ENCODE peak calls at places on chromosomes 16 and 17, in eight cellular contexts. One of them, this sample, is unnamed.

GRCh38 chr17:28551421-28552186 is 820 bp downstream of the UNC119 start:
- DNase-seq in endothelial cell: no peak
- DNase-seq in mesothelial cell of epicardium: no peak
- DNase-seq in MM.1S: no peak
- DNase-seq in mucosa of descending colon: no peak
- DNase-seq in left ventricle myocardium inferior: no peak
- DNase-seq in HCT116: no peak
- DNase-seq in psoas muscle: no peak
- DNase-seq in this sample: no peak

GRCh38 chr16:51759999-51760398 is 608.9 kb upstream of the SALL1 start:
- DNase-seq in endothelial cell: no peak
- DNase-seq in mesothelial cell of epicardium: no peak
- DNase-seq in MM.1S: no peak
- DNase-seq in mucosa of descending colon: no peak
- DNase-seq in left ventricle myocardium inferior: no peak
- DNase-seq in HCT116: no peak
- DNase-seq in psoas muscle: no peak
- DNase-seq in this sample: no peak

GRCh38 chr17:10063730-10064221 is 134.6 kb downstream of the GAS7 start:
- DNase-seq in endothelial cell: no peak
- DNase-seq in mesothelial cell of epicardium: no peak
- DNase-seq in MM.1S: no peak
- DNase-seq in mucosa of descending colon: no peak
- DNase-seq in left ventricle myocardium inferior: no peak
- DNase-seq in HCT116: no peak
- DNase-seq in psoas muscle: no peak
- DNase-seq in this sample: no peak

GRCh38 chr17:59366040-59366757 is 34.7 kb downstream of the YPEL2 start:
- DNase-seq in endothelial cell: no peak
- DNase-seq in mesothelial cell of epicardium: no peak
- DNase-seq in MM.1S: no peak
- DNase-seq in mucosa of descending colon: peak; percentile 24
- DNase-seq in left ventricle myocardium inferior: no peak
- DNase-seq in HCT116: no peak
- DNase-seq in psoas muscle: no peak
- DNase-seq in this sample: no peak

GRCh38 chr17:30548189-30548588 is 71.0 kb downstream of the GOSR1 start:
- DNase-seq in endothelial cell: no peak
- DNase-seq in mesothelial cell of epicardium: no peak
- DNase-seq in MM.1S: no peak
- DNase-seq in mucosa of descending colon: no peak
- DNase-seq in left ventricle myocardium inferior: no peak
- DNase-seq in HCT116: no peak
- DNase-seq in psoas muscle: no peak
- DNase-seq in this sample: no peak

GRCh38 chr17:2905269-2905668 is 109.0 kb downstream of the RAP1GAP2 start:
- DNase-seq in endothelial cell: no peak
- DNase-seq in mesothelial cell of epicardium: no peak
- DNase-seq in MM.1S: no peak
- DNase-seq in mucosa of descending colon: no peak
- DNase-seq in left ventricle myocardium inferior: peak; percentile 78
- DNase-seq in HCT116: no peak
- DNase-seq in psoas muscle: no peak
- DNase-seq in this sample: no peak

GRCh38 chr17:45131616-45132301 is 556 bp downstream of the PLCD3 start:
- DNase-seq in endothelial cell: peak; percentile 77
- DNase-seq in mesothelial cell of epicardium: peak; percentile 67
- DNase-seq in MM.1S: no peak
- DNase-seq in mucosa of descending colon: peak; percentile 64
- DNase-seq in left ventricle myocardium inferior: peak; percentile 53
- DNase-seq in HCT116: no peak
- DNase-seq in psoas muscle: peak; percentile 74
- DNase-seq in this sample: peak; percentile 84

GRCh38 chr17:64008830-64009229 is 10.7 kb downstream of the PRR29 start:
- DNase-seq in endothelial cell: no peak
- DNase-seq in mesothelial cell of epicardium: no peak
- DNase-seq in MM.1S: no peak
- DNase-seq in mucosa of descending colon: no peak
- DNase-seq in left ventricle myocardium inferior: no peak
- DNase-seq in HCT116: no peak
- DNase-seq in psoas muscle: no peak
- DNase-seq in this sample: no peak

GRCh38 chr16:88792078-88792550 is 7.1 kb upstream of the PIEZO1 start:
- DNase-seq in endothelial cell: no peak
- DNase-seq in mesothelial cell of epicardium: no peak
- DNase-seq in MM.1S: no peak
- DNase-seq in mucosa of descending colon: no peak
- DNase-seq in left ventricle myocardium inferior: no peak
- DNase-seq in HCT116: no peak
- DNase-seq in psoas muscle: no peak
- DNase-seq in this sample: no peak

GRCh38 chr17:65013613-65014391 is 42.7 kb downstream of the GNA13 start:
- DNase-seq in endothelial cell: no peak
- DNase-seq in mesothelial cell of epicardium: no peak
- DNase-seq in MM.1S: no peak
- DNase-seq in mucosa of descending colon: no peak
- DNase-seq in left ventricle myocardium inferior: no peak
- DNase-seq in HCT116: peak; percentile 37
- DNase-seq in psoas muscle: no peak
- DNase-seq in this sample: no peak

GRCh38 chr16:88497561-88498420 is 44.7 kb downstream of the ZFPM1 start:
- DNase-seq in endothelial cell: no peak
- DNase-seq in mesothelial cell of epicardium: peak; percentile 48
- DNase-seq in MM.1S: no peak
- DNase-seq in mucosa of descending colon: no peak
- DNase-seq in left ventricle myocardium inferior: no peak
- DNase-seq in HCT116: no peak
- DNase-seq in psoas muscle: no peak
- DNase-seq in this sample: no peak

GRCh38 chr17:64357191-64357981 is 33.3 kb downstream of the PECAM1 start:
- DNase-seq in endothelial cell: no peak
- DNase-seq in mesothelial cell of epicardium: no peak
- DNase-seq in MM.1S: no peak
- DNase-seq in mucosa of descending colon: peak; percentile 40
- DNase-seq in left ventricle myocardium inferior: peak; percentile 71
- DNase-seq in HCT116: no peak
- DNase-seq in psoas muscle: peak; percentile 69
- DNase-seq in this sample: no peak

GRCh38 chr17:82489117-82489516 is 30.4 kb upstream of the FOXK2 start:
- DNase-seq in endothelial cell: no peak
- DNase-seq in mesothelial cell of epicardium: no peak
- DNase-seq in MM.1S: no peak
- DNase-seq in mucosa of descending colon: no peak
- DNase-seq in left ventricle myocardium inferior: peak; percentile 79
- DNase-seq in HCT116: no peak
- DNase-seq in psoas muscle: peak; percentile 78
- DNase-seq in this sample: no peak

GRCh38 chr17:47844230-47844629 is 3.2 kb upstream of the SCRN2 start:
- DNase-seq in endothelial cell: no peak
- DNase-seq in mesothelial cell of epicardium: no peak
- DNase-seq in MM.1S: no peak
- DNase-seq in mucosa of descending colon: no peak
- DNase-seq in left ventricle myocardium inferior: no peak
- DNase-seq in HCT116: no peak
- DNase-seq in psoas muscle: no peak
- DNase-seq in this sample: no peak

GRCh38 chr17:2438823-2439222 is 38.0 kb upstream of the MNT start:
- DNase-seq in endothelial cell: no peak
- DNase-seq in mesothelial cell of epicardium: no peak
- DNase-seq in MM.1S: no peak
- DNase-seq in mucosa of descending colon: no peak
- DNase-seq in left ventricle myocardium inferior: no peak
- DNase-seq in HCT116: no peak
- DNase-seq in psoas muscle: no peak
- DNase-seq in this sample: no peak

GRCh38 chr16:16013812-16014211 is 64.4 kb downstream of the ABCC1 start:
- DNase-seq in endothelial cell: no peak
- DNase-seq in mesothelial cell of epicardium: no peak
- DNase-seq in MM.1S: no peak
- DNase-seq in mucosa of descending colon: no peak
- DNase-seq in left ventricle myocardium inferior: no peak
- DNase-seq in HCT116: no peak
- DNase-seq in psoas muscle: no peak
- DNase-seq in this sample: no peak

GRCh38 chr16:47847220-47847970 is 308.4 kb downstream of the ABCC12 start:
- DNase-seq in endothelial cell: no peak
- DNase-seq in mesothelial cell of epicardium: no peak
- DNase-seq in MM.1S: no peak
- DNase-seq in mucosa of descending colon: no peak
- DNase-seq in left ventricle myocardium inferior: no peak
- DNase-seq in HCT116: no peak
- DNase-seq in psoas muscle: no peak
- DNase-seq in this sample: no peak

GRCh38 chr17:67481808-67482207 is 104.7 kb downstream of the PITPNC1 start:
- DNase-seq in endothelial cell: no peak
- DNase-seq in mesothelial cell of epicardium: no peak
- DNase-seq in MM.1S: no peak
- DNase-seq in mucosa of descending colon: no peak
- DNase-seq in left ventricle myocardium inferior: no peak
- DNase-seq in HCT116: no peak
- DNase-seq in psoas muscle: no peak
- DNase-seq in this sample: no peak

GRCh38 chr17:49951362-49952080 is 17.5 kb upstream of the DLX4 start:
- DNase-seq in endothelial cell: no peak
- DNase-seq in mesothelial cell of epicardium: no peak
- DNase-seq in MM.1S: no peak
- DNase-seq in mucosa of descending colon: no peak
- DNase-seq in left ventricle myocardium inferior: no peak
- DNase-seq in HCT116: no peak
- DNase-seq in psoas muscle: no peak
- DNase-seq in this sample: no peak

GRCh38 chr16:56643080-56643778 is 4.8 kb downstream of the MT1A start:
- DNase-seq in endothelial cell: no peak
- DNase-seq in mesothelial cell of epicardium: no peak
- DNase-seq in MM.1S: peak; percentile 65
- DNase-seq in mucosa of descending colon: peak; percentile 90
- DNase-seq in left ventricle myocardium inferior: peak; percentile 66
- DNase-seq in HCT116: peak; percentile 78
- DNase-seq in psoas muscle: peak; percentile 80
- DNase-seq in this sample: no peak

GRCh38 chr16:15672514-15673167 is 22.6 kb downstream of the NDE1 start:
- DNase-seq in endothelial cell: no peak
- DNase-seq in mesothelial cell of epicardium: no peak
- DNase-seq in MM.1S: no peak
- DNase-seq in mucosa of descending colon: peak; percentile 84
- DNase-seq in left ventricle myocardium inferior: peak; percentile 91
- DNase-seq in HCT116: no peak
- DNase-seq in psoas muscle: peak; percentile 91
- DNase-seq in this sample: peak; percentile 35

GRCh38 chr17:61412860-61413653 is 13.4 kb downstream of the TBX2 start:
- DNase-seq in endothelial cell: no peak
- DNase-seq in mesothelial cell of epicardium: no peak
- DNase-seq in MM.1S: no peak
- DNase-seq in mucosa of descending colon: no peak
- DNase-seq in left ventricle myocardium inferior: no peak
- DNase-seq in HCT116: no peak
- DNase-seq in psoas muscle: no peak
- DNase-seq in this sample: no peak

GRCh38 chr17:61410100-61410551 is 10.5 kb downstream of the TBX2 start:
- DNase-seq in endothelial cell: no peak
- DNase-seq in mesothelial cell of epicardium: no peak
- DNase-seq in MM.1S: no peak
- DNase-seq in mucosa of descending colon: no peak
- DNase-seq in left ventricle myocardium inferior: no peak
- DNase-seq in HCT116: no peak
- DNase-seq in psoas muscle: no peak
- DNase-seq in this sample: no peak

GRCh38 chr17:61411944-61412859 is 12.6 kb downstream of the TBX2 start:
- DNase-seq in endothelial cell: peak; percentile 90
- DNase-seq in mesothelial cell of epicardium: peak; percentile 80
- DNase-seq in MM.1S: peak; percentile 75
- DNase-seq in mucosa of descending colon: peak; percentile 82
- DNase-seq in left ventricle myocardium inferior: peak; percentile 84
- DNase-seq in HCT116: peak; percentile 49
- DNase-seq in psoas muscle: peak; percentile 84
- DNase-seq in this sample: peak; percentile 89

GRCh38 chr17:61410555-61411089 is 11.0 kb downstream of the TBX2 start:
- DNase-seq in endothelial cell: peak; percentile 91
- DNase-seq in mesothelial cell of epicardium: peak; percentile 86
- DNase-seq in MM.1S: peak; percentile 59
- DNase-seq in mucosa of descending colon: peak; percentile 82
- DNase-seq in left ventricle myocardium inferior: peak; percentile 80
- DNase-seq in HCT116: no peak
- DNase-seq in psoas muscle: peak; percentile 79
- DNase-seq in this sample: peak; percentile 88

GRCh38 chr17:61411114-61411943 is 11.7 kb downstream of the TBX2 start:
- DNase-seq in endothelial cell: peak; percentile 59
- DNase-seq in mesothelial cell of epicardium: peak; percentile 55
- DNase-seq in MM.1S: peak; percentile 39
- DNase-seq in mucosa of descending colon: peak; percentile 44
- DNase-seq in left ventricle myocardium inferior: no peak
- DNase-seq in HCT116: no peak
- DNase-seq in psoas muscle: no peak
- DNase-seq in this sample: peak; percentile 65
- TF ChIP-seq CTCF in endothelial cell: peak; percentile 50
- TF ChIP-seq CTCF in mesothelial cell of epicardium: peak; percentile 43
- TF ChIP-seq CTCF in MM.1S: no peak
- TF ChIP-seq CTCF in mucosa of descending colon: no peak
- TF ChIP-seq CTCF in left ventricle myocardium inferior: no peak
- TF ChIP-seq CTCF in HCT116: no peak
- TF ChIP-seq CTCF in psoas muscle: peak; percentile 4
- TF ChIP-seq CTCF in this sample: no peak

GRCh38 chr16:50547340-50547865 is 793 bp upstream of the NKD1 start:
- DNase-seq in endothelial cell: peak; percentile 53
- DNase-seq in mesothelial cell of epicardium: no peak
- DNase-seq in MM.1S: peak; percentile 69
- DNase-seq in mucosa of descending colon: peak; percentile 55
- DNase-seq in left ventricle myocardium inferior: peak; percentile 19
- DNase-seq in HCT116: peak; percentile 26
- DNase-seq in psoas muscle: peak; percentile 39
- DNase-seq in this sample: peak; percentile 45
- TF ChIP-seq CTCF in endothelial cell: no peak
- TF ChIP-seq CTCF in mesothelial cell of epicardium: no peak
- TF ChIP-seq CTCF in MM.1S: peak; percentile 49
- TF ChIP-seq CTCF in mucosa of descending colon: no peak
- TF ChIP-seq CTCF in left ventricle myocardium inferior: no peak
- TF ChIP-seq CTCF in HCT116: peak; percentile 47
- TF ChIP-seq CTCF in psoas muscle: no peak
- TF ChIP-seq CTCF in this sample: peak; percentile 51

GRCh38 chr16:64132190-64132589 is 989.7 kb downstream of the CDH11 start:
- DNase-seq in endothelial cell: no peak
- DNase-seq in mesothelial cell of epicardium: no peak
- DNase-seq in MM.1S: no peak
- DNase-seq in mucosa of descending colon: no peak
- DNase-seq in left ventricle myocardium inferior: no peak
- DNase-seq in HCT116: no peak
- DNase-seq in psoas muscle: no peak
- DNase-seq in this sample: no peak
- TF ChIP-seq CTCF in endothelial cell: peak; percentile 52
- TF ChIP-seq CTCF in mesothelial cell of epicardium: peak; percentile 20
- TF ChIP-seq CTCF in MM.1S: no peak
- TF ChIP-seq CTCF in mucosa of descending colon: no peak
- TF ChIP-seq CTCF in left ventricle myocardium inferior: peak; percentile 16
- TF ChIP-seq CTCF in HCT116: no peak
- TF ChIP-seq CTCF in psoas muscle: no peak
- TF ChIP-seq CTCF in this sample: no peak

DNA sequence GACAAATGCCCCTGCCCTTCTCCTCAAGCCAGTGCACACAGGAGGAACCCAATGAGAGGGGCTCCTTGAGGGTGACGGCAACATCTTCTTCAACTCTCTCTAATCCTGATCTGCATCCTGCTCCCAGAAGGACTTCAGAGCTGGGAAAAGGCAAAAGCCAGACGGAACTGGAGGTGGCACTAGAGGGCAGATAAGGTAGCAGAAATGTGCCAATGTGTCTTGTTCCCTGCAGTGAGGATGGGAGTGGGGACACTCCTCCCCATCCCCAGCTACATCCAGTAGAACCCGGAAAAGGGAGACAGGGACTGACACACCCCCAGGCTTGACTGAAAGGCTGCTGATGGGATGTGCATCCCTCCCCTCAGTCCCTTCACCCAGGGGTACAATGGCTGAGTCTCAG is 28.5 kb downstream of the SRCIN1 start:
- DNase-seq in endothelial cell: no peak
- DNase-seq in mesothelial cell of epicardium: no peak
- DNase-seq in MM.1S: no peak
- DNase-seq in mucosa of descending colon: no peak
- DNase-seq in left ventricle myocardium inferior: no peak
- DNase-seq in HCT116: no peak
- DNase-seq in psoas muscle: no peak
- DNase-seq in this sample: no peak
- TF ChIP-seq CTCF in endothelial cell: no peak
- TF ChIP-seq CTCF in mesothelial cell of epicardium: no peak
- TF ChIP-seq CTCF in MM.1S: no peak
- TF ChIP-seq CTCF in mucosa of descending colon: no peak
- TF ChIP-seq CTCF in left ventricle myocardium inferior: no peak
- TF ChIP-seq CTCF in HCT116: peak; percentile 17
- TF ChIP-seq CTCF in psoas muscle: no peak
- TF ChIP-seq CTCF in this sample: no peak